ENCODE peak calls at places on chromosomes 4 and X, in six cellular contexts. One of them, this sample, is unnamed.

GRCh38 chr4:53959373-53959772 is 105.0 kb downstream of the CHIC2 start:
- DNase-seq in sigmoid colon: no peak
- DNase-seq in GM12878: no peak
- DNase-seq in spleen: no peak
- DNase-seq in GM23338: no peak
- DNase-seq in suprapubic skin: no peak
- DNase-seq in this sample: no peak

GRCh38 chr4:173752610-173753009 is 222.6 kb upstream of the HAND2 start:
- DNase-seq in suprapubic skin: no peak
- DNase-seq in GM12878: no peak
- DNase-seq in sigmoid colon: no peak
- DNase-seq in spleen: no peak
- DNase-seq in GM23338: peak
- DNase-seq in this sample: no peak

GRCh38 chrX:42680651-42681050 is 97.3 kb downstream of the PPP1R2C start:
- DNase-seq in GM23338: peak
- DNase-seq in GM12878: no peak
- DNase-seq in suprapubic skin: no peak
- DNase-seq in sigmoid colon: no peak
- DNase-seq in spleen: no peak
- DNase-seq in this sample: no peak

GRCh38 chr4:86918539-86919072 is 16.2 kb upstream of the AFF1 start:
- DNase-seq in spleen: no peak
- DNase-seq in GM23338: no peak
- DNase-seq in suprapubic skin: no peak
- DNase-seq in GM12878: no peak
- DNase-seq in sigmoid colon: no peak
- DNase-seq in this sample: no peak

GRCh38 chr4:57051100-57051499 is 59.1 kb downstream of the IGFBP7 start:
- DNase-seq in suprapubic skin: no peak
- DNase-seq in GM23338: no peak
- DNase-seq in spleen: no peak
- DNase-seq in GM12878: no peak
- DNase-seq in sigmoid colon: no peak
- DNase-seq in this sample: no peak

GRCh38 chr4:3233391-3234071 is 15.4 kb upstream of the MSANTD1 start:
- DNase-seq in sigmoid colon: no peak
- DNase-seq in spleen: no peak
- DNase-seq in suprapubic skin: no peak
- DNase-seq in GM12878: no peak
- DNase-seq in GM23338: peak
- DNase-seq in this sample: no peak

GRCh38 chrX:14351889-14352288 is 177.4 kb upstream of the GLRA2 start:
- DNase-seq in GM12878: no peak
- DNase-seq in spleen: no peak
- DNase-seq in sigmoid colon: no peak
- DNase-seq in suprapubic skin: no peak
- DNase-seq in GM23338: peak
- DNase-seq in this sample: no peak

GRCh38 chrX:45134303-45134702 is 66.4 kb downstream of the DIPK2B start:
- DNase-seq in GM12878: no peak
- DNase-seq in sigmoid colon: no peak
- DNase-seq in spleen: no peak
- DNase-seq in GM23338: no peak
- DNase-seq in suprapubic skin: no peak
- DNase-seq in this sample: no peak

GRCh38 chr4:183789657-183790056 is 115.5 kb upstream of the STOX2 start:
- DNase-seq in GM23338: no peak
- DNase-seq in GM12878: no peak
- DNase-seq in suprapubic skin: no peak
- DNase-seq in sigmoid colon: no peak
- DNase-seq in spleen: no peak
- DNase-seq in this sample: no peak

GRCh38 chr4:152172146-152172545 is 363.7 kb downstream of the FBXW7 start:
- DNase-seq in GM23338: no peak
- DNase-seq in sigmoid colon: no peak
- DNase-seq in suprapubic skin: no peak
- DNase-seq in spleen: no peak
- DNase-seq in GM12878: no peak
- DNase-seq in this sample: no peak
- TF ChIP-seq POLR2AphosphoS5 in GM23338: no peak
- TF ChIP-seq POLR2AphosphoS5 in sigmoid colon: no peak
- TF ChIP-seq POLR2AphosphoS5 in suprapubic skin: no peak
- TF ChIP-seq POLR2AphosphoS5 in spleen: no peak
- TF ChIP-seq POLR2AphosphoS5 in GM12878: no peak
- TF ChIP-seq POLR2AphosphoS5 in this sample: no peak

DNA sequence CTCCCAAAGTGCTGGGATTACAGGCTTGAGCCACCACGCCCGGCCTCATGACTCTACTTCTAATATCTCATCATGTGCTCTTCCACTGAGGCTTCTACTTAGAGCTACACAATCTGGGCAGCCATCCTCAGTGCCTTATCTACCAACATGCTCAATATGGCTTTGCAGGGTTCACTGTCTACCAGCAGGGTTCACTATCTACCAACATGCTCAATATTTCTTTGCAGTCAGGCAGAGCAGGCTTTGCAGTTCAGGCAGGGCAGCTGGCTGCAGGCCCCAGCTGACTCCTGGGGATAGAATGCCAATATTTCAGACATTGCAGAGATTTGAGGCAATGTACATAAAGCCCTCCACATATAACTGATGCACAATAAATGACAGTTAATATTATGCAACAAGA is 47.5 kb downstream of the PKD2 start:
- DNase-seq in GM23338: peak
- DNase-seq in GM12878: no peak
- DNase-seq in suprapubic skin: no peak
- DNase-seq in sigmoid colon: no peak
- DNase-seq in spleen: no peak
- DNase-seq in this sample: no peak
- TF ChIP-seq CTCF in GM23338: peak
- TF ChIP-seq CTCF in GM12878: peak
- TF ChIP-seq CTCF in suprapubic skin: peak
- TF ChIP-seq CTCF in sigmoid colon: no peak
- TF ChIP-seq CTCF in spleen: peak
- TF ChIP-seq CTCF in this sample: no peak

GRCh38 chrX:48801281-48802088 is at the start of gene HDAC6:
- DNase-seq in GM23338: peak
- DNase-seq in spleen: peak
- DNase-seq in sigmoid colon: peak
- DNase-seq in suprapubic skin: peak
- DNase-seq in GM12878: peak
- DNase-seq in this sample: peak
- TF ChIP-seq POLR2AphosphoS5 in GM23338: peak
- TF ChIP-seq POLR2AphosphoS5 in spleen: peak
- TF ChIP-seq POLR2AphosphoS5 in sigmoid colon: peak
- TF ChIP-seq POLR2AphosphoS5 in suprapubic skin: no peak
- TF ChIP-seq POLR2AphosphoS5 in GM12878: peak
- TF ChIP-seq POLR2AphosphoS5 in this sample: peak

GRCh38 chr4:185838514-185839203 is 26.7 kb upstream of the SORBS2 start:
- DNase-seq in GM12878: no peak
- DNase-seq in suprapubic skin: no peak
- DNase-seq in spleen: no peak
- DNase-seq in GM23338: no peak
- DNase-seq in sigmoid colon: no peak
- DNase-seq in this sample: no peak

GRCh38 chr4:185836268-185837084 is 24.5 kb upstream of the SORBS2 start:
- DNase-seq in sigmoid colon: no peak
- DNase-seq in spleen: no peak
- DNase-seq in suprapubic skin: no peak
- DNase-seq in GM23338: peak
- DNase-seq in GM12878: no peak
- DNase-seq in this sample: no peak

GRCh38 chr4:185839204-185839712 is 27.3 kb upstream of the SORBS2 start:
- DNase-seq in suprapubic skin: no peak
- DNase-seq in spleen: no peak
- DNase-seq in GM12878: no peak
- DNase-seq in sigmoid colon: peak
- DNase-seq in GM23338: peak
- DNase-seq in this sample: no peak

GRCh38 chr4:185838104-185838452 is 26.1 kb upstream of the SORBS2 start:
- DNase-seq in GM12878: no peak
- DNase-seq in spleen: no peak
- DNase-seq in GM23338: peak
- DNase-seq in sigmoid colon: no peak
- DNase-seq in suprapubic skin: no peak
- DNase-seq in this sample: peak

GRCh38 chr4:185837415-185838103 is 25.6 kb upstream of the SORBS2 start:
- DNase-seq in spleen: no peak
- DNase-seq in sigmoid colon: no peak
- DNase-seq in suprapubic skin: no peak
- DNase-seq in GM23338: peak
- DNase-seq in GM12878: no peak
- DNase-seq in this sample: no peak
- TF ChIP-seq CTCF in spleen: no peak
- TF ChIP-seq CTCF in sigmoid colon: no peak
- TF ChIP-seq CTCF in suprapubic skin: no peak
- TF ChIP-seq CTCF in GM23338: no peak
- TF ChIP-seq CTCF in GM12878: no peak
- TF ChIP-seq CTCF in this sample: no peak

GRCh38 chr4:76622126-76622525 is 187.1 kb downstream of the SHROOM3 start:
- DNase-seq in suprapubic skin: no peak
- DNase-seq in GM12878: no peak
- DNase-seq in spleen: no peak
- DNase-seq in GM23338: no peak
- DNase-seq in sigmoid colon: no peak
- DNase-seq in this sample: no peak
- TF ChIP-seq POLR2AphosphoS5 in suprapubic skin: no peak
- TF ChIP-seq POLR2AphosphoS5 in GM12878: no peak
- TF ChIP-seq POLR2AphosphoS5 in spleen: no peak
- TF ChIP-seq POLR2AphosphoS5 in GM23338: no peak
- TF ChIP-seq POLR2AphosphoS5 in sigmoid colon: no peak
- TF ChIP-seq POLR2AphosphoS5 in this sample: no peak

GRCh38 chr4:112966701-112967100 is 82.8 kb upstream of the ANK2 start:
- DNase-seq in sigmoid colon: no peak
- DNase-seq in GM12878: no peak
- DNase-seq in suprapubic skin: no peak
- DNase-seq in GM23338: no peak
- DNase-seq in spleen: no peak
- DNase-seq in this sample: no peak
- TF ChIP-seq CTCF in sigmoid colon: no peak
- TF ChIP-seq CTCF in GM12878: no peak
- TF ChIP-seq CTCF in suprapubic skin: no peak
- TF ChIP-seq CTCF in GM23338: no peak
- TF ChIP-seq CTCF in spleen: no peak
- TF ChIP-seq CTCF in this sample: no peak

This sample was measured in upper lobe of left lung.